ENCODE peak calls at places on chromosomes 13 and 19, in eight cellular contexts. Z is HepG2, Y is HCT116, P is A549, M is right lobe of liver, V is K562, I is heart left ventricle, F is body of pancreas. Q is an unnamed sample. For H3K9me3, the result is how much of the 10 kb centered on the place peaks cover.

GRCh38 chr19:16266586-16266942 is 58.1 kb upstream of the KLF2 start:
- ATAC-seq in I (no peak), Z (no peak), Y (no peak), M (no peak), P (no peak), F (no peak), V (no peak), Q (no peak)

GRCh38 chr13:71775946-71776345 is 91.1 kb downstream of the DACH1 start:
- ATAC-seq in Z (no peak), V (no peak), I (no peak), F (no peak), Y (no peak), P (no peak), M (no peak), Q (no peak)

GRCh38 chr19:5628919-5629481 is 6.1 kb downstream of the SAFB start:
- ATAC-seq in P (no peak), Y (no peak), V (no peak), F (no peak), Z (no peak), I (no peak), M (no peak), Q (no peak)

GRCh38 chr13:100203696-100204367 is 114.9 kb downstream of the PCCA start:
- ATAC-seq in I (no peak), F (no peak), P (no peak), V (no peak), M (no peak), Z (no peak), Y (no peak), Q (no peak)

GRCh38 chr19:17052439-17052838 is 22.8 kb downstream of the HAUS8 start:
- ATAC-seq in F (peak), Z (peak), V (peak), Y (peak), P (peak), M (peak), I (peak), Q (no peak)

GRCh38 chr13:43933378-43933777 is 53.7 kb downstream of the LACC1 start:
- ATAC-seq in V (no peak), M (no peak), Z (no peak), F (no peak), P (no peak), Y (no peak), I (no peak), Q (no peak)

GRCh38 chr13:47837906-47838305 is 163.2 kb downstream of the SUCLA2 start:
- ATAC-seq in F (no peak), Y (no peak), V (no peak), Z (no peak), P (no peak), M (no peak), I (no peak), Q (no peak)

GRCh38 chr13:95262837-95263381 is 38.3 kb downstream of the ABCC4 start:
- ATAC-seq in M (no peak), F (no peak), P (no peak), Z (no peak), Y (no peak), V (no peak), I (no peak), Q (no peak)

GRCh38 chr13:47903836-47904235 is 97.2 kb downstream of the SUCLA2 start:
- ATAC-seq in M (no peak), Y (no peak), Z (no peak), V (no peak), I (no peak), P (no peak), F (no peak), Q (no peak)

GRCh38 chr13:45773236-45773635 is 71.1 kb downstream of the CBY2 start:
- ATAC-seq in Z (no peak), M (no peak), V (no peak), I (no peak), F (no peak), Y (no peak), P (no peak), Q (no peak)

GRCh38 chr19:32363632-32364031 is 18.2 kb downstream of the ZNF507 start:
- ATAC-seq in F (peak), V (no peak), I (no peak), M (peak), P (peak), Z (peak), Y (no peak), Q (no peak)

GRCh38 chr13:93726173-93727019 is 499.8 kb downstream of the GPC6 start:
- ATAC-seq in Y (no peak), I (no peak), P (no peak), Z (no peak), F (no peak), V (no peak), M (no peak), Q (no peak)

GRCh38 chr13:107554355-107554905 is 660.9 kb downstream of the LIG4 start:
- ATAC-seq in I (no peak), F (no peak), P (no peak), V (no peak), M (no peak), Y (no peak), Z (no peak), Q (no peak)

GRCh38 chr19:16657384-16657783 is 2.6 kb downstream of the SMIM7 start:
- ATAC-seq in I (no peak), F (no peak), Y (no peak), Z (no peak), P (no peak), V (no peak), M (no peak), Q (no peak)

GRCh38 chr13:29039212-29039611 is 219.1 kb downstream of the MTUS2 start:
- ATAC-seq in M (no peak), P (no peak), Y (no peak), F (no peak), I (no peak), V (no peak), Z (no peak), Q (no peak)

GRCh38 chr19:1364070-1364719 is 19.5 kb upstream of the NDUFS7 start:
- ATAC-seq in P (no peak), I (no peak), F (no peak), V (no peak), Z (no peak), Y (no peak), M (no peak), Q (no peak)

GRCh38 chr13:28049880-28050871 is 50.2 kb downstream of the FLT3 start:
- ATAC-seq in I (no peak), Z (no peak), Y (no peak), M (no peak), F (peak), P (no peak), V (no peak), Q (no peak)

GRCh38 chr13:39259371-39259770 is 221.1 kb downstream of the NHLRC3 start:
- ATAC-seq in I (no peak), F (no peak), M (no peak), V (no peak), P (no peak), Y (no peak), Z (no peak), Q (no peak)

GRCh38 chr19:11152318-11153062 is 3.1 kb downstream of the SPC24 start:
- ATAC-seq in V (no peak), Y (no peak), M (peak), I (peak), P (peak), Z (no peak), F (peak), Q (peak)

GRCh38 chr13:113655358-113656014 is 2.5 kb downstream of the ATP4B start:
- ATAC-seq in I (no peak), Y (no peak), V (no peak), M (no peak), P (no peak), Z (peak), F (no peak), Q (no peak)

GRCh38 chr19:16605115-16605514 is 22.9 kb downstream of the MED26 start:
- ATAC-seq in F (no peak), I (no peak), Y (no peak), Z (no peak), V (no peak), P (no peak), M (no peak), Q (no peak)

GRCh38 chr13:91135949-91136348 is 211.5 kb upstream of the MIR17HG start:
- ATAC-seq in Y (no peak), V (no peak), M (no peak), Z (no peak), P (no peak), F (no peak), I (no peak), Q (no peak)

GRCh38 chr19:49348305-49349188 is 13.3 kb downstream of the CD37 start:
- ATAC-seq in V (peak), Y (no peak), I (no peak), Z (no peak), M (no peak), P (no peak), F (peak), Q (no peak)

GRCh38 chr13:114067886-114068722 is 64.3 kb downstream of the RASA3 start:
- ATAC-seq in I (no peak), M (peak), Y (no peak), P (no peak), F (no peak), V (no peak), Z (no peak), Q (no peak)

GRCh38 chr13:28410096-28410495 is 84.8 kb downstream of the FLT1 start:
- ATAC-seq in V (no peak), F (no peak), M (no peak), P (no peak), I (no peak), Z (no peak), Y (no peak), Q (no peak)

GRCh38 chr19:4701557-4701956 is 22.1 kb downstream of the DPP9 start:
- ATAC-seq in Y (no peak), F (no peak), P (no peak), Z (no peak), M (no peak), I (no peak), V (no peak), Q (no peak)

GRCh38 chr19:33388817-33389573 is 15.5 kb downstream of the CEBPG start:
- ATAC-seq in Z (no peak), I (peak), M (no peak), P (no peak), V (no peak), F (no peak), Y (no peak), Q (no peak)

GRCh38 chr13:29952245-29952644 is 101.8 kb upstream of the UBL3 start:
- ATAC-seq in I (no peak), Z (no peak), F (no peak), M (no peak), P (no peak), Y (no peak), V (no peak), Q (no peak)

GRCh38 chr19:51477343-51477742 is 996 bp upstream of the CEACAM18 start:
- ATAC-seq in I (no peak), V (no peak), P (no peak), M (no peak), Z (no peak), F (no peak), Y (no peak), Q (no peak)

GRCh38 chr19:51480590-51480989 is 2.3 kb downstream of the CEACAM18 start:
- ATAC-seq in I (no peak), F (no peak), Z (peak), V (peak), Y (peak), M (no peak), P (no peak), Q (no peak)

GRCh38 chr19:51479531-51480331 is 1.4 kb downstream of the CEACAM18 start:
- ATAC-seq in P (no peak), F (no peak), Z (no peak), V (no peak), I (no peak), M (no peak), Y (no peak), Q (no peak)

GRCh38 chr19:51476164-51476563 is 2.2 kb upstream of the CEACAM18 start:
- ATAC-seq in Y (no peak), M (no peak), Z (no peak), I (no peak), P (no peak), F (no peak), V (no peak), Q (no peak)

DNA sequence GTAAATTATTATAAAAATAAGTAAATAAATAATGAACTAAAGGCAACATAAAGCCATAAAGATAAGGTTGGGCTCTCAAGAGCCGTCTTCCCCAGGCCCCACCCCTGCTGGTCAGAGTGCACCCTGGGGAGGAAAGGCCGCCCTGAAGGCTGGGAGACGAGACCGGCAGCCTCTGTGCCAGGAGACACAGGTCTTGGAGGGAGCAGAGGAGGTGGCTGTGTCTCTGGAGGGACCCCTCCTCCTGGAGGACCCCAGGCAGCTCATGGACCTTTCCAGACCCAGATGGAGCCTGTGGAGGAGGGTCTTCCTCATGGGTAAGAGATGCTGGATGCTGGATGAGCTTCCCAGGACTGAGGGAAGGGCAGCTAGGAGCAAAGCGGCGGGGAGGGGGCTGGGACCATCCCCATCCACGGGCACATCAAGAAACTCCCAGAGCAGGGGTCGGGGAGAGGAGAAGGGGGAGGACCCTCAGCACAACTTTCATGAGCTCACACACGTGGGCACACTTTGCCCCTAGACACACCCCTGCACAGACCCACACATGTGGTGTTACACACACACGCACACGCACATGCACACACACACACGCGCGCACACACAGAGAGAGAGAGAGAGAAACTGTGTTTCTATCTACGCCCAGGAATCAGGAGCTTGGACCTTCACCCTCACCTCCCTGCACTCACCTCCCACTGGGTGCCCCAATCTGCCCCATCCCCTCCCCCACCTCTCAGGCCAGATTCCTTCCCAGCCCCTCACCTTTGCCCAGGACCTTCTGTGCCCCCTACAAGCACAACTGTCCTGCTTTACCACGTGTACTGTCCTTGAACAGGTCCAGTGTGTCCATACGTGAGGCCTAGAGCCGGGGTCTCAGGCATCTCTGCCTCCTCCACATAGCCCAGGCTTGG is at the start of gene CEACAM18:
- ATAC-seq in Y (no peak), V (peak), F (no peak), I (no peak), Z (no peak), M (no peak), P (no peak), Q (no peak)
- TF ChIP-seq POLR2A in Y (no peak), V (no peak), F (no peak), I (no peak), Z (no peak), M (no peak), P (no peak), Q (no peak)

GRCh38 chr19:14826006-14826405 is 9.0 kb downstream of the OR7A5 start:
- ATAC-seq in M (no peak), I (no peak), F (no peak), Z (no peak), V (no peak), P (no peak), Y (no peak), Q (no peak)
- H3K9me3 ChIP-seq in M (under half), I (under half), F (under half), Z (under half), V (under half), P (under half), Y (under half), Q (under half)

GRCh38 chr13:110565296-110565695 is 3.8 kb upstream of the RAB20 start:
- ATAC-seq in F (no peak), I (no peak), M (no peak), Y (no peak), P (no peak), Z (no peak), V (no peak), Q (no peak)
- TF ChIP-seq CTCF in F (no peak), I (no peak), M (no peak), Y (peak), P (no peak), Z (no peak), V (no peak), Q (no peak)

DNA sequence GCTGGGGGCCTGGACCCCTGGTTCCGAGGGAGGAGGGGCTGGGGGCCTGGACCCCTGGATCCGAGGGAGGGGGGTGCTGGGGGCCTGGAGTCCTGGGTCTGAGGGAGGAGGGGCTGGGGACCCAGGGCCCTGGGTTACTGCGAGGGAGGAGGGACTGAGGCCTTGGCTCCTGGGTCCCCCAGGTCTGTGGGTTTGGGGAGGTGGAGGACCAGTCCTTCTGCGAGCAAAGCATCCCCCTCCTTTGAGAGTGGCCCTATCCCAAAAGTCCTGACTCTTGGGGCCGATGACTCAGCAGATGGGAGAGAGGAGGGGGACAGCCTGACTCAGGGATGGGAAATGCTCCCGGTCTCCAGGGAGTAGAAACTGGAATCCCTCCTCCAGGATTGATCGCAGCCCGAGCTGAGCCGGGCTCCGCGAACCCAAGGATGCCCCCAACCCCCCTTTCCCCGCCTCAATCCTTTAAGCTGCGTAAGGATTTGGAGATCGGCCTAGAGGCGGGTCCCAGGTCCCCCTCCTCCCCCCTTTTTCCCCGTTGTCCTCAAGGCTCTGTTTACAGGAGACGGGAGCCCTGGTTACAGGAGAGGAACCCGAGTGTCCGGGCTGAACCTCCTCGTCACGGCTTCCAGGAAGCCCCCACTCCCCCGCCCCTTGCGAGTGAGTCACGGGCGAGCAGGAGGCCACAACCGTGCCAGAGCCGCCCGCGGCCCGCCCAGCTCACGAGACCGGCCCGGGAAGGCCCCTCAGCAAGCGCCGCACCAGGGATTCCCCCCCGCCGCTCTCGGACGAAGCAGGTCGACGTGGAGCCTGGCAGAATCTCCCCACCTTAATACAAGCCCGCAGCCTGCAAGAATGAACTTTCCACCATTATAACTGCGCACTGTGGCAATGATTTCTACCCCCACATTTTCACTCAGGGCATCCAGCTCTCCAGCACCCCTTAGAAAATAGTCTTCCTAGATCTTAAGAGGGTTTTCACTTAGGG is 3.0 kb upstream of the ZFP36 start:
- ATAC-seq in I (peak), F (peak), Z (no peak), P (peak), M (peak), Y (peak), V (peak), Q (peak)
- TF ChIP-seq POLR2A in I (no peak), F (peak), Z (no peak), P (no peak), M (peak), Y (peak), V (peak), Q (peak)

GRCh38 chr13:32530841-32531253 is 7.7 kb downstream of the N4BP2L2 start:
- ATAC-seq in P (no peak), Y (no peak), F (peak), I (peak), Z (no peak), M (peak), V (peak), Q (peak)
- H3K9me3 ChIP-seq in P (under half), Y (under half), F (under half), I (under half), Z (under half), M (under half), V (under half), Q (under half)

DNA sequence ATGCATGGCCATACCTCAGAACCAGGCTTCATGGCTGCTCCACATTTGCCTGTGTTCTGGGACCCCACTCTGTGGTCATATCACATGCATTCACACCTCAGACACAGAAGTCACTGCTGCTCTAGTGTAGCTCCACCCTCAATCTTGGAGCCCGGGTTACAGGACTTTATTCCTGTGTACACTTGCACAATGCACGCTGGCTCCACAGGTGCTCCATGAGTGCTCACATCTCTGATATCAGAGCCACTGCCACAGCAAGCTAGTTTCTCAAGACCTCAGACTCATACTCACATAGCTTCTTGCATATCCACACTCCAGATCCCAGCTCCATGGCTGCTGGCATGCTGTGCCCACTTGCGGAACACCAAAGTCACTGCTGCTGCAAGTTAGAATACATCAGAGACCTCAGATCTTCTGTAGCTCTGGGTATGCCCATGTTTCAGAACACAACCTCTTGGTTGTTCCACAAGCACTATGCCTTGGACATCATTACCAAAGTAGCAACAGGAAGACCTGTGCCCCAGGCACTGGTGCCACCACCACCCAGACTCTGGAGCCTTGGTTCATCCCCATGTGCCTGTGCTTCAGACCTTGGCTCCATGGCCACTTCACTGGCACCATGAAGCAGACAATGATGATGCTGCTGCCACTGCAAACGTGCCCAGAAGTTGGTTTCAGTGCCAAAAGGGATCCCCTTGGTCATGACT is 269.5 kb upstream of the PCDH20 start:
- ATAC-seq in Y (no peak), M (peak), I (no peak), P (no peak), V (no peak), Z (peak), F (no peak), Q (no peak)
- TF ChIP-seq CTCF in Y (no peak), M (no peak), I (no peak), P (no peak), V (no peak), Z (no peak), F (no peak), Q (no peak)

Q was measured in gastroesophageal sphincter.